ENCODE peak calls at places on chromosomes 1 and 21, in six cellular contexts. One of them, this sample, is unnamed.
A peak's percentile ranks its signal among the peaks of the same experiment; 100 is the strongest.

GRCh38 chr1:39413902-39414528 is 77.4 kb upstream of the BMP8A start:
- DNase-seq in fibroblast of gingiva: no peak
- DNase-seq in HuH-7: no peak
- DNase-seq in HS-5: no peak
- DNase-seq in kidney: no peak
- DNase-seq in fibroblast of villous mesenchyme: no peak
- DNase-seq in this sample: no peak

GRCh38 chr21:38438476-38438893 is 59.8 kb downstream of the ERG start:
- DNase-seq in fibroblast of gingiva: no peak
- DNase-seq in HuH-7: no peak
- DNase-seq in HS-5: peak; percentile 42
- DNase-seq in kidney: peak; percentile 85
- DNase-seq in fibroblast of villous mesenchyme: peak; percentile 88
- DNase-seq in this sample: no peak

GRCh38 chr1:91553196-91553595 is 52.5 kb downstream of the CDC7 start:
- DNase-seq in fibroblast of gingiva: peak; percentile 78
- DNase-seq in HuH-7: no peak
- DNase-seq in HS-5: no peak
- DNase-seq in kidney: no peak
- DNase-seq in fibroblast of villous mesenchyme: peak; percentile 65
- DNase-seq in this sample: no peak

GRCh38 chr1:67791686-67792475 is 41.4 kb downstream of the GNG12 start:
- DNase-seq in fibroblast of gingiva: peak; percentile 88
- DNase-seq in HuH-7: no peak
- DNase-seq in HS-5: peak; percentile 90
- DNase-seq in kidney: no peak
- DNase-seq in fibroblast of villous mesenchyme: peak; percentile 72
- DNase-seq in this sample: no peak

GRCh38 chr1:68230901-68231626 is 1.3 kb downstream of the WLS start:
- DNase-seq in fibroblast of gingiva: no peak
- DNase-seq in HuH-7: no peak
- DNase-seq in HS-5: no peak
- DNase-seq in kidney: peak; percentile 81
- DNase-seq in fibroblast of villous mesenchyme: no peak
- DNase-seq in this sample: no peak

GRCh38 chr1:162172733-162173132 is 103.2 kb downstream of the NOS1AP start:
- DNase-seq in fibroblast of gingiva: no peak
- DNase-seq in HuH-7: no peak
- DNase-seq in HS-5: no peak
- DNase-seq in kidney: no peak
- DNase-seq in fibroblast of villous mesenchyme: no peak
- DNase-seq in this sample: no peak

GRCh38 chr1:30872948-30873263 is 35.7 kb downstream of the SDC3 start:
- DNase-seq in fibroblast of gingiva: no peak
- DNase-seq in HuH-7: no peak
- DNase-seq in HS-5: no peak
- DNase-seq in kidney: peak; percentile 45
- DNase-seq in fibroblast of villous mesenchyme: no peak
- DNase-seq in this sample: no peak

GRCh38 chr1:240415532-240415931 is 196.4 kb downstream of the GREM2 start:
- DNase-seq in fibroblast of gingiva: no peak
- DNase-seq in HuH-7: no peak
- DNase-seq in HS-5: no peak
- DNase-seq in kidney: no peak
- DNase-seq in fibroblast of villous mesenchyme: no peak
- DNase-seq in this sample: no peak

GRCh38 chr1:1092149-1092855 is 18.2 kb upstream of the RNF223 start:
- DNase-seq in fibroblast of gingiva: no peak
- DNase-seq in HuH-7: no peak
- DNase-seq in HS-5: no peak
- DNase-seq in kidney: peak; percentile 73
- DNase-seq in fibroblast of villous mesenchyme: no peak
- DNase-seq in this sample: no peak

GRCh38 chr1:210527091-210527490 is 198.4 kb downstream of the HHAT start:
- DNase-seq in fibroblast of gingiva: no peak
- DNase-seq in HuH-7: no peak
- DNase-seq in HS-5: no peak
- DNase-seq in kidney: no peak
- DNase-seq in fibroblast of villous mesenchyme: no peak
- DNase-seq in this sample: no peak

GRCh38 chr1:244957122-244957521 is 92.8 kb upstream of the HNRNPU start:
- DNase-seq in fibroblast of gingiva: no peak
- DNase-seq in HuH-7: no peak
- DNase-seq in HS-5: no peak
- DNase-seq in kidney: no peak
- DNase-seq in fibroblast of villous mesenchyme: no peak
- DNase-seq in this sample: no peak

GRCh38 chr1:231921951-231922350 is 295.4 kb downstream of the DISC1 start:
- DNase-seq in fibroblast of gingiva: no peak
- DNase-seq in HuH-7: no peak
- DNase-seq in HS-5: no peak
- DNase-seq in kidney: no peak
- DNase-seq in fibroblast of villous mesenchyme: no peak
- DNase-seq in this sample: no peak

GRCh38 chr1:30512253-30512921 is 211.0 kb downstream of the MATN1 start:
- DNase-seq in fibroblast of gingiva: no peak
- DNase-seq in HuH-7: no peak
- DNase-seq in HS-5: no peak
- DNase-seq in kidney: no peak
- DNase-seq in fibroblast of villous mesenchyme: no peak
- DNase-seq in this sample: no peak

GRCh38 chr1:151593651-151594625 is 17.9 kb upstream of the SNX27 start:
- DNase-seq in fibroblast of gingiva: peak; percentile 14
- DNase-seq in HuH-7: peak; percentile 79
- DNase-seq in HS-5: no peak
- DNase-seq in kidney: peak; percentile 90
- DNase-seq in fibroblast of villous mesenchyme: peak; percentile 68
- DNase-seq in this sample: peak; percentile 78

This sample was measured in T-helper 1 cell.